ENCODE peak calls at places on chromosomes 3 and 15, in eight cellular contexts. E is NCI-H774; A is endothelial cell of umbilical vein; V is HuH-7; U is effector memory CD4-positive, alpha-beta T cell; S is MCF 10A; O is HS-5; J is fibroblast of pulmonary artery. R is an unnamed sample.

GRCh38 chr3:129749692-129750091 is 143.2 kb upstream of the PLXND1 start:
- DNase-seq in E (no peak), A (no peak), V (no peak), U (no peak), S (peak), O (no peak), J (no peak), R (no peak)

GRCh38 chr3:99901200-99901926 is 83.7 kb downstream of the CMSS1 start:
- DNase-seq in E (peak), A (peak), V (no peak), U (no peak), S (peak), O (peak), J (peak), R (peak)

GRCh38 chr3:87120850-87121249 is 106.3 kb upstream of the CHMP2B start:
- DNase-seq in E (peak), A (no peak), V (no peak), U (no peak), S (no peak), O (no peak), J (no peak), R (no peak)

GRCh38 chr3:170869645-170870593 is at the start of gene RPL22L1:
- DNase-seq in E (no peak), A (peak), V (peak), U (peak), S (peak), O (peak), J (peak), R (peak)

GRCh38 chr3:114709102-114709501 is 415.3 kb downstream of the TIGIT start:
- DNase-seq in E (no peak), A (no peak), V (no peak), U (no peak), S (peak), O (no peak), J (peak), R (no peak)

GRCh38 chr3:137764563-137765309 is 621 bp downstream of the SOX14 start:
- DNase-seq in E (no peak), A (no peak), V (no peak), U (no peak), S (no peak), O (no peak), J (no peak), R (no peak)

GRCh38 chr3:149575213-149575961 is 82.4 kb downstream of the WWTR1 start:
- DNase-seq in E (no peak), A (peak), V (no peak), U (no peak), S (peak), O (peak), J (peak), R (no peak)

GRCh38 chr3:152269423-152270144 is 855 bp downstream of the MBNL1 start:
- DNase-seq in E (peak), A (peak), V (no peak), U (peak), S (peak), O (peak), J (peak), R (peak)

GRCh38 chr15:31473384-31474058 is 146.9 kb downstream of the KLF13 start:
- DNase-seq in E (no peak), A (peak), V (no peak), U (no peak), S (no peak), O (no peak), J (no peak), R (no peak)

GRCh38 chr3:42762046-42762724 is 10.9 kb downstream of the CCDC13 start:
- DNase-seq in E (no peak), A (no peak), V (no peak), U (no peak), S (no peak), O (no peak), J (no peak), R (no peak)

GRCh38 chr15:44775923-44776322 is 39.6 kb downstream of the TRIM69 start:
- DNase-seq in E (peak), A (no peak), V (no peak), U (no peak), S (peak), O (no peak), J (peak), R (peak)

GRCh38 chr3:186283651-186284445 is 78.2 kb downstream of the DGKG start:
- DNase-seq in E (no peak), A (no peak), V (no peak), U (no peak), S (peak), O (peak), J (peak), R (no peak)

GRCh38 chr3:61562810-61563613 is 1.6 kb downstream of the PTPRG start:
- DNase-seq in E (no peak), A (peak), V (no peak), U (no peak), S (peak), O (no peak), J (peak), R (peak)

R was measured in cardiac muscle cell.